ENCODE peak calls at places on chromosomes 12 and 14, in seven cellular contexts. W is OCI-LY7, A is GM23248, O is hepatocyte, L is fibroblast of lung, V is mammary epithelial cell, Q is GM23338. S is an unnamed sample.

GRCh38 chr12:2902287-2902880 is 11.7 kb downstream of the TULP3 start:
- DNase-seq in Q (no peak), A (peak; percentile 4), L (peak; percentile 42), V (no peak), O (peak; percentile 13), W (no peak), S (no peak)

GRCh38 chr12:27462151-27462694 is 15.7 kb downstream of the SMCO2 start:
- DNase-seq in L (peak; percentile 89), W (no peak), A (peak; percentile 64), V (peak; percentile 66), O (no peak), Q (no peak), S (no peak)

GRCh38 chr12:85369365-85370154 is 89.5 kb downstream of the ALX1 start:
- DNase-seq in A (no peak), Q (no peak), V (no peak), L (peak; percentile 20), W (no peak), O (peak; percentile 10), S (no peak)

GRCh38 chr14:68932219-68932618 is 46.9 kb downstream of the ACTN1 start:
- DNase-seq in W (no peak), O (no peak), V (no peak), L (peak; percentile 87), Q (no peak), A (peak; percentile 71), S (no peak)

GRCh38 chr12:1130164-1130563 is 139.1 kb downstream of the ERC1 start:
- DNase-seq in A (no peak), L (peak; percentile 13), V (no peak), O (peak; percentile 65), Q (no peak), W (no peak), S (peak; percentile 98)

GRCh38 chr12:115354476-115354890 is 670.5 kb upstream of the TBX3 start:
- DNase-seq in Q (no peak), W (no peak), A (peak; percentile 33), O (no peak), L (no peak), V (no peak), S (no peak)

GRCh38 chr14:54343276-54344121 is 53.3 kb upstream of the CDKN3 start:
- DNase-seq in V (no peak), W (no peak), L (peak; percentile 88), Q (no peak), O (no peak), A (no peak), S (no peak)

GRCh38 chr12:1705774-1706173 is 14.9 kb downstream of the ADIPOR2 start:
- DNase-seq in W (no peak), A (no peak), Q (no peak), L (no peak), O (no peak), V (no peak), S (no peak)

GRCh38 chr14:52279405-52279804 is 11.9 kb downstream of the PTGDR start:
- DNase-seq in O (no peak), W (no peak), V (peak; percentile 87), L (peak; percentile 78), Q (no peak), A (peak; percentile 76), S (peak; percentile 18)

GRCh38 chr12:57579011-57579410 is 12.0 kb upstream of the PIP4K2C start:
- DNase-seq in W (no peak), A (peak; percentile 31), V (no peak), O (no peak), Q (no peak), L (peak; percentile 9), S (no peak)

GRCh38 chr12:123971449-123971769 is 1.2 kb downstream of the CCDC92 start:
- DNase-seq in L (no peak), O (no peak), A (no peak), V (no peak), Q (no peak), W (no peak), S (no peak)

DNA sequence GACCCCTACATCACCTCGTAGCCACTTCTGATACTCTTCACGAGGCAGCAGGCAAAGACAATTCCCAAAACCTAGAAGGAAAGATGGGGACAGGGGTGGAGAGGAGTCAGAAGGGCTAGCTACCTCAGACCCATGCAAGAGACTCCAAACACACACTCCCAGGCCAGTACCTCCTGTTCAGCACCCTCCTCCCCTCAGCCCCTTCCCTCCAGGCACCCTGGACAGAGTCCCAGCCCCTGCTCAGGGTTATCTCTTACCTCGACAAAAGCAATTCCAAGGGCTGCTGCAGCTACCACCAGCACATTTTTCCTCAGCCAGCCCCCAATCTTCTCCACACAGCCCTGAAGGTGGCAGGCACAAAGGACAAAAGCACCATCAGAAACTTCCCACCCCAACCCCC is 3.3 kb downstream of the CD63 start:
- DNase-seq in V (no peak), A (peak; percentile 2), W (no peak), L (no peak), O (no peak), Q (no peak), S (no peak)
- H3K79me2 ChIP-seq in V (peaks cover 37% of the 10 kb centered on the region), A (peaks cover 36% of the 10 kb centered on the region), W (peaks cover 8% of the 10 kb centered on the region), L (peaks cover 52% of the 10 kb centered on the region), O (peaks cover 42% of the 10 kb centered on the region), Q (peaks cover 14% of the 10 kb centered on the region), S (peaks cover 21% of the 10 kb centered on the region)

DNA sequence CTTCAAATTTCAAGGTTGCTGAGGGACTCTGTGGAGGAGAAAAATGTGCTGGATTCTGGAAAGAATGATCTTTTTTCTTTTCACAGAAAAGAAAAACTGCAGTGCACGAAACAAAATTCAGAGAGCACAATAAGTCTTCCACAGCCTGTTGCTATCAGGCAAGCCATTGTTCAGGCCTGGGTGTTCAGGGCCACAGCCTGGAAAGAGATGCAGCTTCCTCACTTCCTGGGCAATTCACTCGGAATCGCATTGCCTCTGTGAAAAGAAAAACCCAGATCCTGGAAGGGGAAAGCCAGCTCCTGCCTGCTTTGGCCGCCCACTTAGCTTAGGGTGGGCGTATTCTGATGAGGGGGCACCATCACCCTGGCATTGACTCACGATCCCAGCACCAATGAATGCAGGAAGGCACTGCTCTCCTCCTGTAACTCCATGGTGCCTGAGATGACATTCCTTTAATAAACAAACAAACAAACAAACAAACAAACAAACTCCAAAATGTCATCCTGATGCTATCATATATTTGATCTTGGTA is 863.9 kb downstream of the BCL11B start:
- DNase-seq in V (no peak), A (no peak), W (no peak), O (no peak), Q (no peak), L (no peak), S (no peak)
- H3K4me2 ChIP-seq in V (no peak overlapping the region), A (no peak overlapping the region), W (no peak overlapping the region), O (no peak overlapping the region), Q (no peak overlapping the region), L (no peak overlapping the region), S (no peak overlapping the region)

GRCh38 chr14:59215353-59215752 is 26.9 kb downstream of the DAAM1 start:
- DNase-seq in A (peak; percentile 69), O (peak; percentile 40), Q (no peak), V (no peak), L (peak; percentile 79), W (no peak), S (no peak)

GRCh38 chr14:59213368-59214315 is 25.2 kb downstream of the DAAM1 start:
- DNase-seq in A (no peak), W (no peak), V (no peak), L (peak; percentile 26), O (no peak), Q (peak; percentile 23), S (no peak)

GRCh38 chr14:59215757-59216156 is 27.3 kb downstream of the DAAM1 start:
- DNase-seq in V (no peak), L (no peak), O (no peak), W (no peak), Q (no peak), A (no peak), S (no peak)

GRCh38 chr14:59217011-59217410 is 28.5 kb downstream of the DAAM1 start:
- DNase-seq in A (no peak), L (peak; percentile 50), O (no peak), V (no peak), W (no peak), Q (no peak), S (no peak)

DNA sequence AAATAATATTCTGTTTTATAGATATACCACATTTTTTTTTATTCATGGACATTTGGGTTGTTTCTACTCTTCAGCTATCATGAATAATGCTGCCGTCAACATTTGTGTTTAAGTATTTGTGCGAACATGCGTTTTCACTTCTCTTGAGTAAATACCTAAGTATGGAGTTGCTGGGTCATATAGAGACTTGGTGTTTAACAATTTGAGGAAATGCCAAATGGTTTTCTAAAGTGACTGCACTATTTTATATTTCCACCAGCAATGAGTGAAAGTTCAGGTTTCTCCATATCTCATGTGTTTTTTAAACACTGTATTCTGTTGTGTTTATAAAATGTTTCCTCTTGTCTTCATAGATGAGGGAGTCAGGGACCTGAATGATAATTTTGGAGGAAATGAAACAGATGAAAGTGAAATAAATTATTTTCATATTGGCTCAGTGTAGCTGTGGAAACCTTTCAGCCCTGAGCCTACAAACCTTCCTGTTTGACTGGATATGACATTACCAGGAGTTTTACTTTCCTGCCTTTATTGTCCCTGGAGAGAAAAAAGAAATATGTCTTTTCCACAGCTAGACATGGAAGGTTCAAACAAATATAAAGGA is 26.3 kb downstream of the DAAM1 start:
- DNase-seq in Q (no peak), L (no peak), V (no peak), W (no peak), O (no peak), A (no peak), S (no peak)
- H3K79me2 ChIP-seq in Q (peaks cover 53% of the 10 kb centered on the region), L (no peaks in the 10 kb centered on the region), V (peaks cover 61% of the 10 kb centered on the region), W (peaks cover 99% of the 10 kb centered on the region), O (peaks cover 82% of the 10 kb centered on the region), A (peaks cover 100% of the 10 kb centered on the region), S (peaks cover 16% of the 10 kb centered on the region)

GRCh38 chr14:96104469-96105057 is 65.4 kb downstream of the C14orf132 start:
- DNase-seq in A (peak; percentile 100), Q (no peak), O (peak; percentile 80), L (peak; percentile 98), V (peak; percentile 98), W (no peak), S (peak; percentile 17)

GRCh38 chr14:96105921-96106441 is 66.8 kb downstream of the C14orf132 start:
- DNase-seq in A (peak; percentile 97), W (no peak), L (peak; percentile 66), O (no peak), V (peak; percentile 85), Q (no peak), S (no peak)

GRCh38 chr14:96106891-96107290 is 67.7 kb downstream of the C14orf132 start:
- DNase-seq in A (no peak), O (no peak), L (no peak), W (no peak), V (no peak), Q (no peak), S (no peak)

GRCh38 chr14:96103560-96104460 is 64.6 kb downstream of the C14orf132 start:
- DNase-seq in O (no peak), V (no peak), A (no peak), L (no peak), Q (no peak), W (no peak), S (no peak)

GRCh38 chr14:96105089-96105920 is 66.1 kb downstream of the C14orf132 start:
- DNase-seq in O (no peak), Q (no peak), A (peak; percentile 45), L (no peak), W (no peak), V (no peak), S (no peak)
- H3K4me2 ChIP-seq in O (no peak overlapping the region), Q (no peak overlapping the region), A (peak overlapping the region; percentile 14), L (no peak overlapping the region), W (no peak overlapping the region), V (peak overlapping the region; percentile 37), S (peak overlapping the region; percentile 24)

DNA sequence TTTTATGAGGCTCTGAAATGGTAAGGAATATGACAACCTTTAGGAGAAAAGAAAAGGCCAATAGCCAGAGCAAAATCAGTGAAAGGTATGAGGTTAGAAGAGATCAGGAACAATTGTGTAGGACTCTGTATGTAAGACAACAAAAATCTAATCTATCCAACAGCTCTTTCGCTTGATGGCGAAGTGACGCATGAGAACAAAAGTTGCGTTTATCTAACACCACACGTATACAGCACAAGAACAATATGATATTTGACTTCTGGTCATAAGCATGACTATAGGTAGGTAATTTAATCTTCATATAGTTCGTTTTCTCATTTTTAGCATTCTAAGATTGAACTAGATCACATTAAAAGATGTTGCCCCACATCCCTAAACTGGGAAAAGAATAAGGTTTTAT is 1.5 kb downstream of the CLECL1 start:
- DNase-seq in W (peak; percentile 59), V (no peak), A (no peak), Q (no peak), L (no peak), O (no peak), S (no peak)
- H3K79me2 ChIP-seq in W (peaks cover 79% of the 10 kb centered on the region), V (no peaks in the 10 kb centered on the region), A (no peaks in the 10 kb centered on the region), Q (no peaks in the 10 kb centered on the region), L (no peaks in the 10 kb centered on the region), O (no peaks in the 10 kb centered on the region), S (no peaks in the 10 kb centered on the region)

S was measured in PC-9.